ENCODE peak calls at places on chromosomes 2 and 18, in four cellular contexts. One of them, this sample, is unnamed.

GRCh38 chr18:11506871-11507270 is 102.5 kb upstream of the SLC35G4 start:
- DNase-seq in AG04450: no peak
- DNase-seq in mesenchymal stem cell: no peak
- DNase-seq in naive thymus-derived CD4-positive, alpha-beta T cell: no peak
- DNase-seq in this sample: no peak

GRCh38 chr2:150788741-150789140 is 301.3 kb upstream of the RND3 start:
- DNase-seq in AG04450: no peak
- DNase-seq in mesenchymal stem cell: no peak
- DNase-seq in naive thymus-derived CD4-positive, alpha-beta T cell: no peak
- DNase-seq in this sample: no peak

GRCh38 chr18:70183441-70183840 is 22.0 kb downstream of the RTTN start:
- DNase-seq in AG04450: no peak
- DNase-seq in mesenchymal stem cell: no peak
- DNase-seq in naive thymus-derived CD4-positive, alpha-beta T cell: no peak
- DNase-seq in this sample: no peak

GRCh38 chr18:78659748-78660147 is 319.9 kb upstream of the SALL3 start:
- DNase-seq in AG04450: no peak
- DNase-seq in mesenchymal stem cell: no peak
- DNase-seq in naive thymus-derived CD4-positive, alpha-beta T cell: no peak
- DNase-seq in this sample: peak; percentile 14

GRCh38 chr18:75783816-75784215 is 356.3 kb upstream of the SMIM21 start:
- DNase-seq in AG04450: no peak
- DNase-seq in mesenchymal stem cell: no peak
- DNase-seq in naive thymus-derived CD4-positive, alpha-beta T cell: no peak
- DNase-seq in this sample: no peak

GRCh38 chr2:215537621-215538020 is 101.8 kb upstream of the FN1 start:
- DNase-seq in AG04450: peak; percentile 81
- DNase-seq in mesenchymal stem cell: peak; percentile 90
- DNase-seq in naive thymus-derived CD4-positive, alpha-beta T cell: no peak
- DNase-seq in this sample: no peak

GRCh38 chr2:219596954-219597551 is 604 bp upstream of the STK11IP start:
- DNase-seq in AG04450: no peak
- DNase-seq in mesenchymal stem cell: no peak
- DNase-seq in naive thymus-derived CD4-positive, alpha-beta T cell: no peak
- DNase-seq in this sample: no peak

GRCh38 chr2:200050921-200051620 is 95.7 kb downstream of the MAIP1 start:
- DNase-seq in AG04450: no peak
- DNase-seq in mesenchymal stem cell: no peak
- DNase-seq in naive thymus-derived CD4-positive, alpha-beta T cell: no peak
- DNase-seq in this sample: no peak

GRCh38 chr2:136288249-136288648 is 170.3 kb upstream of the CXCR4 start:
- DNase-seq in AG04450: no peak
- DNase-seq in mesenchymal stem cell: no peak
- DNase-seq in naive thymus-derived CD4-positive, alpha-beta T cell: no peak
- DNase-seq in this sample: no peak

GRCh38 chr2:42752299-42752698 is 11.6 kb downstream of the OXER1 start:
- DNase-seq in AG04450: no peak
- DNase-seq in mesenchymal stem cell: no peak
- DNase-seq in naive thymus-derived CD4-positive, alpha-beta T cell: no peak
- DNase-seq in this sample: no peak

GRCh38 chr2:122009546-122009945 is 254.1 kb downstream of the TSN start:
- DNase-seq in AG04450: no peak
- DNase-seq in mesenchymal stem cell: no peak
- DNase-seq in naive thymus-derived CD4-positive, alpha-beta T cell: no peak
- DNase-seq in this sample: no peak

GRCh38 chr2:168174761-168175160 is 72.6 kb downstream of the STK39 start:
- DNase-seq in AG04450: no peak
- DNase-seq in mesenchymal stem cell: no peak
- DNase-seq in naive thymus-derived CD4-positive, alpha-beta T cell: no peak
- DNase-seq in this sample: no peak

GRCh38 chr2:73243884-73244570 is 9.9 kb downstream of the CCT7 start:
- DNase-seq in AG04450: no peak
- DNase-seq in mesenchymal stem cell: peak; percentile 7
- DNase-seq in naive thymus-derived CD4-positive, alpha-beta T cell: no peak
- DNase-seq in this sample: no peak

GRCh38 chr2:162308747-162309503 is 9.6 kb downstream of the IFIH1 start:
- DNase-seq in AG04450: no peak
- DNase-seq in mesenchymal stem cell: no peak
- DNase-seq in naive thymus-derived CD4-positive, alpha-beta T cell: no peak
- DNase-seq in this sample: no peak

GRCh38 chr2:23241611-23242245 is 143.3 kb upstream of the KLHL29 start:
- DNase-seq in AG04450: no peak
- DNase-seq in mesenchymal stem cell: no peak
- DNase-seq in naive thymus-derived CD4-positive, alpha-beta T cell: no peak
- DNase-seq in this sample: no peak

GRCh38 chr2:11073251-11073650 is 82.0 kb upstream of the SLC66A3 start:
- DNase-seq in AG04450: no peak
- DNase-seq in mesenchymal stem cell: peak; percentile 70
- DNase-seq in naive thymus-derived CD4-positive, alpha-beta T cell: no peak
- DNase-seq in this sample: peak; percentile 61

GRCh38 chr2:19790291-19790690 is 111.5 kb downstream of the TTC32 start:
- DNase-seq in AG04450: no peak
- DNase-seq in mesenchymal stem cell: no peak
- DNase-seq in naive thymus-derived CD4-positive, alpha-beta T cell: no peak
- DNase-seq in this sample: no peak

GRCh38 chr2:95068256-95068655 is 42.7 kb downstream of the MAL start:
- DNase-seq in AG04450: no peak
- DNase-seq in mesenchymal stem cell: no peak
- DNase-seq in naive thymus-derived CD4-positive, alpha-beta T cell: no peak
- DNase-seq in this sample: no peak

GRCh38 chr2:27095745-27096651 is 9.4 kb downstream of the KHK start:
- DNase-seq in AG04450: no peak
- DNase-seq in mesenchymal stem cell: peak; percentile 59
- DNase-seq in naive thymus-derived CD4-positive, alpha-beta T cell: peak; percentile 21
- DNase-seq in this sample: no peak

GRCh38 chr18:79911009-79911870 is 40.2 kb downstream of the SLC66A2 start:
- DNase-seq in AG04450: no peak
- DNase-seq in mesenchymal stem cell: no peak
- DNase-seq in naive thymus-derived CD4-positive, alpha-beta T cell: no peak
- DNase-seq in this sample: no peak

GRCh38 chr2:55103039-55103438 is 52.8 kb upstream of the RTN4 start:
- DNase-seq in AG04450: no peak
- DNase-seq in mesenchymal stem cell: no peak
- DNase-seq in naive thymus-derived CD4-positive, alpha-beta T cell: no peak
- DNase-seq in this sample: no peak

GRCh38 chr18:56158676-56159075 is 479.7 kb downstream of the TXNL1 start:
- DNase-seq in AG04450: peak; percentile 16
- DNase-seq in mesenchymal stem cell: no peak
- DNase-seq in naive thymus-derived CD4-positive, alpha-beta T cell: no peak
- DNase-seq in this sample: no peak
- H3K9me3 ChIP-seq in AG04450: no peaks in the 10 kb centered on the region
- H3K9me3 ChIP-seq in mesenchymal stem cell: no peaks in the 10 kb centered on the region
- H3K9me3 ChIP-seq in naive thymus-derived CD4-positive, alpha-beta T cell: no peaks in the 10 kb centered on the region
- H3K9me3 ChIP-seq in this sample: no peaks in the 10 kb centered on the region

GRCh38 chr2:100460904-100461303 is 9.4 kb upstream of the NMS start:
- DNase-seq in AG04450: no peak
- DNase-seq in mesenchymal stem cell: no peak
- DNase-seq in naive thymus-derived CD4-positive, alpha-beta T cell: no peak
- DNase-seq in this sample: no peak
- H3K9me3 ChIP-seq in AG04450: peaks cover 2% of the 10 kb centered on the region
- H3K9me3 ChIP-seq in mesenchymal stem cell: peaks cover 31% of the 10 kb centered on the region
- H3K9me3 ChIP-seq in naive thymus-derived CD4-positive, alpha-beta T cell: no peaks in the 10 kb centered on the region
- H3K9me3 ChIP-seq in this sample: peaks cover 7% of the 10 kb centered on the region

DNA sequence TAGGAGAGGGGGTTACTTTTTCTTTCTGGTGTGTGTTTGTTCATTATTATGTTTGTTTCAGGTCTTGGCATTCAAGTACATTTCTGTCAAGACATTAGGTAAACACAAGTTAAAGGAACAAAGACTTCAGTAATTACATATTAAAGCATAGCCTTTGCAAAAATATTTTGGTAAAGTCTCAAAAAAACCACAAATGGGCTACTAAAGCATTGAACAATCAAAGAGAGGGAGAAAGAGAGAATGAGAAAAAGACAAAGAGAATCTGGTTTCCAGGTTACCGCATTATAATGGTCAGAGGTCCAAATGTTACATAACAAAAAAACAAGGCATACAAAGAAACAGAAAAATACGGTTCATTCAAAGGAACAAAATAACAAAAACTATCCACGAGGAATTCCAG is 328.0 kb downstream of the AKAIN1 start:
- DNase-seq in AG04450: no peak
- DNase-seq in mesenchymal stem cell: no peak
- DNase-seq in naive thymus-derived CD4-positive, alpha-beta T cell: no peak
- DNase-seq in this sample: no peak
- H3K9me3 ChIP-seq in AG04450: peaks cover 6% of the 10 kb centered on the region
- H3K9me3 ChIP-seq in mesenchymal stem cell: peaks cover 29% of the 10 kb centered on the region
- H3K9me3 ChIP-seq in naive thymus-derived CD4-positive, alpha-beta T cell: no peaks in the 10 kb centered on the region
- H3K9me3 ChIP-seq in this sample: no peaks in the 10 kb centered on the region

GRCh38 chr2:123493687-123494086 is 531.4 kb upstream of the CNTNAP5 start:
- DNase-seq in AG04450: no peak
- DNase-seq in mesenchymal stem cell: no peak
- DNase-seq in naive thymus-derived CD4-positive, alpha-beta T cell: no peak
- DNase-seq in this sample: no peak
- H3K9me3 ChIP-seq in AG04450: no peaks in the 10 kb centered on the region
- H3K9me3 ChIP-seq in mesenchymal stem cell: peaks cover 6% of the 10 kb centered on the region
- H3K9me3 ChIP-seq in naive thymus-derived CD4-positive, alpha-beta T cell: no peaks in the 10 kb centered on the region
- H3K9me3 ChIP-seq in this sample: no peaks in the 10 kb centered on the region

DNA sequence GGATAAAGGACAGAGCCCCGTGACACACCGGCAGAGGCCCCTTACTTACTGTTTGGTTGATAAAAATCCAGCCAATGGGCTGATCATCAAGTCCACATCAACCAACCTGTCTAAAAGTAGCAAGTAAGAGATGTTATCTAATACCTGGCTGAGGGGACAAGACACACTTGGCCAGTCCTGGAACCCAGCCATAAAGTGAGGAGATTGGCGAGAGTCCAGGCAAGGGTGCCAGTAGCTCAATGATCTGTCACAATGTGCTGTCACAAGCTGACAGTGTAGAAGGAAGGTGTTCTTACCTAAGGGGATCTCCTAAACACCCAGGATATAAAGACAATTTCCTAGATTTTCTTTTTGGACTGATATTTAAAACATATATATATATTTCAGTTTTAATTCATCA is 61.7 kb upstream of the IL1R2 start:
- DNase-seq in AG04450: no peak
- DNase-seq in mesenchymal stem cell: no peak
- DNase-seq in naive thymus-derived CD4-positive, alpha-beta T cell: no peak
- DNase-seq in this sample: no peak
- H3K9me3 ChIP-seq in AG04450: peaks cover 7% of the 10 kb centered on the region
- H3K9me3 ChIP-seq in mesenchymal stem cell: peaks cover 21% of the 10 kb centered on the region
- H3K9me3 ChIP-seq in naive thymus-derived CD4-positive, alpha-beta T cell: no peaks in the 10 kb centered on the region
- H3K9me3 ChIP-seq in this sample: peaks cover 5% of the 10 kb centered on the region

GRCh38 chr18:9454061-9454703 is 21.1 kb upstream of the RALBP1 start:
- DNase-seq in AG04450: no peak
- DNase-seq in mesenchymal stem cell: no peak
- DNase-seq in naive thymus-derived CD4-positive, alpha-beta T cell: no peak
- DNase-seq in this sample: no peak

GRCh38 chr18:9453273-9453672 is 22.0 kb upstream of the RALBP1 start:
- DNase-seq in AG04450: no peak
- DNase-seq in mesenchymal stem cell: no peak
- DNase-seq in naive thymus-derived CD4-positive, alpha-beta T cell: no peak
- DNase-seq in this sample: no peak

GRCh38 chr18:9449987-9450386 is 25.3 kb upstream of the RALBP1 start:
- DNase-seq in AG04450: no peak
- DNase-seq in mesenchymal stem cell: no peak
- DNase-seq in naive thymus-derived CD4-positive, alpha-beta T cell: no peak
- DNase-seq in this sample: no peak

DNA sequence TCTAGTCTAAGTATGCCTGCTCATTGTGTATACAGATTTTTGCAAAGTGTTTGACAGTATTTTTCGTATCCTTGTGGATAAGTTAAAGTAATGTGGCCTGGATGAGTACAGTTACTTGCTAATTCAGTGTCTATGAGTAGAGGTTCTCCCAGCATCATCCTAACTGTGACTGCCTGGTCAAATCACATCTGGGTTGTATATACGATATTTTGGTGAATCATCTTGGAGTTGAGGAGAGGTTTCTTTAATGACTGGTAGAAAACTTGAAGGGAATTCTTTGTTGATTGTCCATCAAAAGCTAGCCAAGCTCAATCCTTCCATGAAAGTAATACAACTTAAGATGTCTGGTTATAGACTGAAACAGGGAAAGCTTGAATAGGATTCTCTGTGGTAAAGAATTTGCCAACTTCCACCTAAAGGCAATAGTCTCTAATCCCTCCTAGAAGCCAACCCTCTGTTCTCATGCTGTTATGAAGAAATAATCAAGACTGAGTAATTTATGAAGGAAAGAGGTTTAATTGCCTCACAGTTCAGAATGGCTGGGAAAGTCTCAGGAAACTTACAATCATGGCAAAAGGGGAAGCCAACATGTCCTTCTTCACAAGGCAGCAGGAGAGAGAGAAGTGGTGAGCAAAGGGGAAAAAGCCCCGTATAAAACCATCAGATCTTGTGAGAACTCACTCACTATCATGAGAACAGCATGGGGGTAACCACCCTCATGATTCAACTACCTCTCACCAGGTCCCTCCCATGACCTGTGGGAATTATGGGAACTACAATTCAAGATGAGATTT is 19.4 kb upstream of the RALBP1 start:
- DNase-seq in AG04450: no peak
- DNase-seq in mesenchymal stem cell: no peak
- DNase-seq in naive thymus-derived CD4-positive, alpha-beta T cell: no peak
- DNase-seq in this sample: no peak
- H3K9me3 ChIP-seq in AG04450: peaks cover 5% of the 10 kb centered on the region
- H3K9me3 ChIP-seq in mesenchymal stem cell: peaks cover 22% of the 10 kb centered on the region
- H3K9me3 ChIP-seq in naive thymus-derived CD4-positive, alpha-beta T cell: no peaks in the 10 kb centered on the region
- H3K9me3 ChIP-seq in this sample: peaks cover 3% of the 10 kb centered on the region

GRCh38 chr2:242022550-242023290 is 153.2 kb downstream of the RTP5 start:
- DNase-seq in AG04450: no peak
- DNase-seq in mesenchymal stem cell: no peak
- DNase-seq in naive thymus-derived CD4-positive, alpha-beta T cell: no peak
- DNase-seq in this sample: no peak
- H3K9me3 ChIP-seq in AG04450: peaks cover 6% of the 10 kb centered on the region
- H3K9me3 ChIP-seq in mesenchymal stem cell: no peaks in the 10 kb centered on the region
- H3K9me3 ChIP-seq in naive thymus-derived CD4-positive, alpha-beta T cell: no peaks in the 10 kb centered on the region
- H3K9me3 ChIP-seq in this sample: no peaks in the 10 kb centered on the region